ENCODE peak calls at places on chromosome 1, in ten cellular contexts. D, X, Q, F, S, G, U, R, T and J are unnamed samples.

GRCh38 chr1:9629445-9630201 is 21.9 kb upstream of the PIK3CD start:
- DNase-seq in D (peak), X (no peak), Q (no peak), F (no peak), S (no peak), G (peak), U (no peak), R (no peak), T (no peak), J (no peak)

GRCh38 chr1:77948841-77949424 is 29.9 kb downstream of the FUBP1 start:
- DNase-seq in D (no peak), X (peak), Q (no peak), F (peak), S (peak), G (no peak), U (no peak), R (peak), T (peak), J (peak)

GRCh38 chr1:91578320-91579109 is 77.9 kb downstream of the CDC7 start:
- DNase-seq in D (no peak), X (no peak), Q (no peak), F (no peak), S (no peak), G (no peak), U (no peak), R (no peak), T (no peak), J (no peak)

GRCh38 chr1:27622828-27623227 is 12.2 kb downstream of the FGR start:
- DNase-seq in D (no peak), X (no peak), Q (no peak), F (no peak), S (no peak), G (no peak), U (no peak), R (no peak), T (no peak), J (no peak)

GRCh38 chr1:206794294-206794908 is 22.1 kb upstream of the IL10 start:
- DNase-seq in D (no peak), X (no peak), Q (no peak), F (no peak), S (no peak), G (no peak), U (no peak), R (no peak), T (no peak), J (no peak)

GRCh38 chr1:242209063-242209462 is 210.2 kb upstream of the MAP1LC3C start:
- DNase-seq in D (no peak), X (no peak), Q (no peak), F (no peak), S (no peak), G (no peak), U (no peak), R (no peak), T (no peak), J (no peak)

GRCh38 chr1:4628992-4629391 is 25.4 kb upstream of the AJAP1 start:
- DNase-seq in D (no peak), X (no peak), Q (no peak), F (no peak), S (no peak), G (no peak), U (no peak), R (no peak), T (no peak), J (no peak)

GRCh38 chr1:203278087-203278884 is 27.0 kb upstream of the BTG2 start:
- DNase-seq in D (peak), X (peak), Q (peak), F (no peak), S (peak), G (peak), U (no peak), R (peak), T (peak), J (no peak)

GRCh38 chr1:213327318-213327667 is 276.3 kb downstream of the RPS6KC1 start:
- DNase-seq in D (no peak), X (peak), Q (no peak), F (no peak), S (no peak), G (peak), U (no peak), R (peak), T (peak), J (peak)

GRCh38 chr1:92482665-92483441 is 3.9 kb downstream of the GFI1 start:
- DNase-seq in D (no peak), X (no peak), Q (no peak), F (no peak), S (peak), G (peak), U (no peak), R (peak), T (no peak), J (no peak)

GRCh38 chr1:24725209-24725651 is 20.0 kb upstream of the CLIC4 start:
- DNase-seq in D (no peak), X (no peak), Q (no peak), F (no peak), S (no peak), G (no peak), U (no peak), R (no peak), T (peak), J (no peak)

GRCh38 chr1:48206371-48206770 is 16.1 kb upstream of the SLC5A9 start:
- DNase-seq in D (no peak), X (no peak), Q (no peak), F (no peak), S (no peak), G (no peak), U (no peak), R (no peak), T (no peak), J (no peak)

GRCh38 chr1:46180082-46180616 is 3.9 kb upstream of the P3R3URF start:
- DNase-seq in D (peak), X (no peak), Q (no peak), F (peak), S (no peak), G (peak), U (peak), R (peak), T (no peak), J (no peak)

GRCh38 chr1:157595356-157595755 is 2.5 kb downstream of the FCRL4 start:
- DNase-seq in D (no peak), X (no peak), Q (no peak), F (no peak), S (no peak), G (no peak), U (no peak), R (no peak), T (no peak), J (no peak)

GRCh38 chr1:157596384-157596783 is 1.5 kb downstream of the FCRL4 start:
- DNase-seq in D (no peak), X (no peak), Q (no peak), F (no peak), S (no peak), G (no peak), U (no peak), R (no peak), T (no peak), J (no peak)

DNA sequence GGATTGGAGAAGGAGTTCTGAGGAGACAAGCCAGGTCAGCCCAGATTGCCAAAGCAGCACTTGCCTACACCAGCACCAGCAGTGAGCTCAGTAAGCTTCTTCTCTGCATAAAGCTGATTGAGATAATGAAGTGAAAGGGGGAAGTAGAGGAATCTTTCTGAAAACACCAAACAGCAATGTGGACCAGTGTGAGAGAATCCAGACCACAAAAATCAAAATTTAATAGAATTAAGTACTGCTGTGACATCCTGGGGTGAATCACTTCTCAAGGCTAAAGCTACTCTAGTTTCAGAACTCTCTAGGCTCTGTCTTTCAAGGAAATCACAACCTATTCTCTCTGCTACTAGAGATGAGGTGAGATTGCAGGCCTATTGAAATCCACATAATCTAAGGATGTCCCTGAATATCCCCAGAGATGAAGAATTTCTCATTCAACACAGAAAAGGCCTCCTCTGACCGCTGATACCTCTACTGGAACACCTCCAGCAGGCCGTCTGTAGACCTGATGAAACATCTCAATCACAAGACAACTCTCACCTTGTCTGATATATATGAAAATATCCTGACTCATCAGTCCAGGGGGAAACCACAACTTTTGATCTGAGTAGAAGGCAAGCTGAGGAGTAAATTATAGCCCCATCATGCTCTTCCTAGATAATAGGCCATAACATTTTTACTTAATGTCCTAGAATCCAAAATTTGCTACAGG is at the start of gene FCRL4:
- DNase-seq in D (no peak), X (no peak), Q (no peak), F (no peak), S (no peak), G (no peak), U (no peak), R (peak), T (no peak), J (no peak)
- H3K4me3 ChIP-seq in D (no peak), X (no peak), Q (no peak), F (no peak), S (no peak), G (no peak), U (no peak), R (no peak), T (no peak), J (no peak)

DNA sequence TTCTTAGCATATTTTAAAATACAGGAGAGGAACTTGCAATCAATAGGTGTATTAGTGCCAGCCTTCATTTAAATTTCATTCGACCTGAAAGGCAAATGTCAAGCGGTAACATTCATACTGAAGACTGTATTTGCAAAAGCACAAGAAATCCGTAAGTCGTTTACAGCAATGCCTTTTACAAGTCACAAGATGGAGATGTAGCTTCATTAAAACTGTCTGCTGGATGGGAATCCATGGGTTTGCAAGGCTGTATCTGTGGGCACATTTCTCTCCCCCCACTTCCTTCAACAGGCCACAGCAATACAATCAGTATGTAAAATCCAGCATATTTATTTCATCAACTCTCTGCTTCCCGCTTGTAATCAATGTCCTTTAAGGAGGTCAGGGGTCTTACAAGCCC is 147.1 kb downstream of the SLC45A1 start:
- DNase-seq in D (no peak), X (peak), Q (no peak), F (no peak), S (no peak), G (no peak), U (no peak), R (no peak), T (peak), J (no peak)
- TF ChIP-seq CTCF in D (no peak), X (peak), Q (no peak), F (no peak), S (peak), G (peak), U (no peak), R (no peak), T (no peak), J (no peak)

GRCh38 chr1:202010042-202011015 is at the start of gene ELF3:
- DNase-seq in D (peak), X (no peak), Q (no peak), F (peak), S (no peak), G (peak), U (no peak), R (peak), T (no peak), J (no peak)
- H3K4me3 ChIP-seq in D (peak), X (no peak), Q (no peak), F (peak), S (no peak), G (peak), U (peak), R (no peak), T (no peak), J (no peak)

GRCh38 chr1:32072622-32073386 is at the start of gene TMEM39B:
- DNase-seq in D (peak), X (peak), Q (peak), F (peak), S (peak), G (peak), U (peak), R (peak), T (peak), J (peak)
- TF ChIP-seq CTCF in D (no peak), X (no peak), Q (no peak), F (peak), S (no peak), G (peak), U (no peak), R (no peak), T (no peak), J (no peak)

GRCh38 chr1:76133977-76134376 is 59.4 kb downstream of the ST6GALNAC3 start:
- DNase-seq in D (no peak), X (no peak), Q (no peak), F (no peak), S (no peak), G (no peak), U (no peak), R (no peak), T (no peak), J (no peak)
- H3K4me3 ChIP-seq in D (no peak), X (no peak), Q (no peak), F (no peak), S (no peak), G (no peak), U (no peak), R (no peak), T (no peak), J (no peak)

GRCh38 chr1:239952348-239953307 is 139.1 kb upstream of the FMN2 start:
- DNase-seq in D (no peak), X (no peak), Q (no peak), F (peak), S (no peak), G (no peak), U (no peak), R (no peak), T (no peak), J (no peak)
- TF ChIP-seq CTCF in D (peak), X (peak), Q (no peak), F (peak), S (peak), G (peak), U (peak), R (peak), T (peak), J (peak)

GRCh38 chr1:145877923-145878486 is 7.7 kb downstream of the ANKRD35 start:
- DNase-seq in D (no peak), X (no peak), Q (no peak), F (peak), S (no peak), G (no peak), U (no peak), R (peak), T (no peak), J (no peak)

GRCh38 chr1:145874646-145875045 is 11.0 kb downstream of the ANKRD35 start:
- DNase-seq in D (no peak), X (no peak), Q (no peak), F (no peak), S (no peak), G (no peak), U (no peak), R (no peak), T (no peak), J (no peak)

GRCh38 chr1:145868232-145868631 is 9.4 kb upstream of the PIAS3 start:
- DNase-seq in D (no peak), X (no peak), Q (no peak), F (no peak), S (no peak), G (no peak), U (no peak), R (no peak), T (no peak), J (no peak)

GRCh38 chr1:145871994-145872411 is 13.1 kb upstream of the PIAS3 start:
- DNase-seq in D (peak), X (peak), Q (no peak), F (no peak), S (no peak), G (peak), U (no peak), R (peak), T (peak), J (no peak)

DNA sequence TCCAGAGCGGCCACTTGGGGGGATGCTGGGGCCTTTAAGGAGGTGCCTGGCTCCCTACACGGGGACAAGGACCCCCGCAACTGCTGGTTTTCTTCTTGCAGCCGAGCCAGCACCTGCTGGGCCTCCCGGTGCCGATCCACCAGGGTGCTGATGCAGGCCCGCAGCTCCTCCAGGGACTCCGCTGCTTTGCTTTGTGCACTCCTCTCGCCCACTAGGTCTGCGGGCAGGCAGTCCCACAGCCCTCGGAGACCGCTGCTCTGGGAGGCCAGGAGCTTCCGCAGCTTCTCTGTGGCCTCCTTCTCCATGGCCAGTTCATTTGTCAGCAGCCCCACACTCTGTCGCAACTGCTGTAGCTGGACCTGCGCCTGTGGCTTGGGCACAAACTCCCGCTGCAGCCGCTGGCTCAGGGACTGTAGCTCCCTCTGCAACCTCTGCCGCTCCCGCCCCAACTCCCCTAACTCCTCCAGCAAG is 13.2 kb downstream of the ANKRD35 start:
- DNase-seq in D (peak), X (peak), Q (no peak), F (no peak), S (no peak), G (no peak), U (no peak), R (no peak), T (peak), J (no peak)
- H3K4me3 ChIP-seq in D (peak), X (peak), Q (peak), F (no peak), S (no peak), G (peak), U (no peak), R (peak), T (peak), J (peak)

GRCh38 chr1:148263906-148264255 is 111.8 kb upstream of the NBPF11 start:
- DNase-seq in D (peak), X (no peak), Q (no peak), F (no peak), S (no peak), G (no peak), U (no peak), R (no peak), T (no peak), J (no peak)
- TF ChIP-seq CTCF in D (no peak), X (no peak), Q (no peak), F (no peak), S (no peak), G (no peak), U (no peak), R (no peak), T (no peak), J (no peak)